ENCODE peak calls at places on chromosome 9, in ten cellular contexts. B, O, Q, E, L, K, C, I, H and U are unnamed samples.

GRCh38 chr9:86098793-86099694 is at the start of gene GOLM1:
- DNase-seq in O (peak; percentile 49), K (peak; percentile 73), Q (peak; percentile 46), E (peak; percentile 16), L (peak; percentile 47), I (peak; percentile 77), H (peak; percentile 23), B (peak; percentile 63), C (peak; percentile 77), U (peak; percentile 88)

GRCh38 chr9:121440265-121440664 is 59.4 kb downstream of the GGTA1 start:
- DNase-seq in I (peak; percentile 44), H (peak; percentile 27), L (no peak), Q (no peak), B (peak; percentile 48), E (no peak), C (no peak), K (no peak), O (no peak), U (no peak)

GRCh38 chr9:15967068-15967467 is 414.2 kb downstream of the CCDC171 start:
- DNase-seq in K (no peak), C (no peak), L (no peak), E (no peak), Q (no peak), B (no peak), H (no peak), O (no peak), I (peak; percentile 14), U (no peak)

GRCh38 chr9:127057970-127058644 is 64.3 kb downstream of the ANGPTL2 start:
- DNase-seq in B (no peak), I (no peak), L (no peak), O (no peak), C (no peak), K (no peak), H (no peak), E (no peak), Q (peak; percentile 33), U (no peak)

GRCh38 chr9:120876842-120877240 is at the start of gene PHF19:
- DNase-seq in K (no peak), O (peak; percentile 39), I (peak; percentile 58), Q (peak; percentile 36), E (peak; percentile 33), L (peak; percentile 29), H (no peak), C (peak; percentile 62), B (peak; percentile 44), U (no peak)

GRCh38 chr9:124399323-124399962 is 15.8 kb downstream of the PSMB7 start:
- DNase-seq in Q (peak; percentile 46), I (no peak), L (no peak), C (no peak), H (peak; percentile 46), E (peak; percentile 33), K (no peak), B (peak; percentile 44), O (peak; percentile 60), U (no peak)

GRCh38 chr9:82890865-82891264 is 172.1 kb downstream of the RASEF start:
- DNase-seq in H (no peak), L (no peak), I (no peak), O (no peak), B (no peak), Q (no peak), K (no peak), E (no peak), C (no peak), U (no peak)

GRCh38 chr9:83706703-83707517 is 848 bp downstream of the UBQLN1 start:
- DNase-seq in E (peak; percentile 38), H (no peak), C (peak; percentile 70), Q (peak; percentile 30), I (peak; percentile 80), L (peak; percentile 73), K (peak; percentile 71), B (peak; percentile 24), O (peak; percentile 34), U (peak; percentile 58)

GRCh38 chr9:121206516-121207370 is 5.1 kb upstream of the RAB14 start:
- DNase-seq in C (no peak), K (no peak), B (peak; percentile 44), H (peak; percentile 21), I (peak; percentile 86), Q (no peak), E (no peak), O (peak; percentile 62), L (no peak), U (no peak)

GRCh38 chr9:35728041-35728971 is 3.7 kb downstream of the TLN1 start:
- DNase-seq in O (peak; percentile 87), C (peak; percentile 77), E (peak; percentile 85), Q (peak; percentile 79), L (peak; percentile 60), H (peak; percentile 90), B (peak; percentile 96), K (peak; percentile 97), I (no peak), U (peak; percentile 56)

GRCh38 chr9:36968574-36969215 is 65.4 kb downstream of the PAX5 start:
- DNase-seq in H (no peak), K (no peak), Q (no peak), O (no peak), E (no peak), I (no peak), L (no peak), B (no peak), C (no peak), U (no peak)

GRCh38 chr9:23841304-23841703 is 15.3 kb upstream of the ELAVL2 start:
- DNase-seq in Q (no peak), O (no peak), K (no peak), C (no peak), I (no peak), E (no peak), H (no peak), L (no peak), B (no peak), U (no peak)

GRCh38 chr9:106482733-106483132 is 380.2 kb upstream of the ZNF462 start:
- DNase-seq in C (peak; percentile 56), I (no peak), B (peak; percentile 12), E (no peak), H (no peak), O (peak; percentile 20), Q (no peak), L (no peak), K (no peak), U (no peak)

GRCh38 chr9:108443278-108443633 is 412.5 kb downstream of the ACTL7B start:
- DNase-seq in B (no peak), I (no peak), O (no peak), L (no peak), K (no peak), E (no peak), C (no peak), H (no peak), Q (no peak), U (no peak)

GRCh38 chr9:94076557-94076956 is 7.7 kb upstream of the PTPDC1 start:
- DNase-seq in Q (no peak), L (no peak), E (no peak), B (no peak), O (no peak), I (no peak), K (no peak), C (no peak), H (no peak), U (no peak)

GRCh38 chr9:123778232-123778902 is 151.6 kb downstream of the DENND1A start:
- DNase-seq in E (no peak), C (no peak), O (no peak), B (no peak), Q (no peak), K (no peak), I (no peak), H (no peak), L (no peak), U (no peak)

GRCh38 chr9:28741459-28741858 is 1168.2 kb upstream of the C9orf72 start:
- DNase-seq in Q (no peak), B (no peak), K (no peak), L (no peak), O (no peak), E (no peak), I (no peak), C (no peak), H (no peak), U (no peak)

GRCh38 chr9:107983762-107984161 is 494.2 kb upstream of the KLF4 start:
- DNase-seq in H (no peak), C (no peak), B (no peak), I (no peak), K (no peak), L (no peak), E (no peak), Q (no peak), O (no peak), U (no peak)

GRCh38 chr9:11144750-11145149 is 531.9 kb upstream of the PTPRD start:
- DNase-seq in K (no peak), B (no peak), I (no peak), C (no peak), E (no peak), L (no peak), H (no peak), O (no peak), Q (no peak), U (no peak)

GRCh38 chr9:15513335-15513734 is 2.6 kb upstream of the PSIP1 start:
- DNase-seq in E (no peak), K (no peak), Q (no peak), H (peak; percentile 12), B (peak; percentile 35), O (no peak), I (peak; percentile 33), C (no peak), L (no peak), U (no peak)

GRCh38 chr9:117860849-117861248 is 156.6 kb downstream of the TLR4 start:
- DNase-seq in Q (no peak), L (no peak), B (no peak), O (no peak), E (no peak), H (no peak), C (no peak), I (no peak), K (no peak), U (no peak)

GRCh38 chr9:92986175-92987110 is 39.1 kb downstream of the FGD3 start:
- DNase-seq in Q (no peak), H (no peak), L (no peak), O (no peak), B (peak; percentile 9), E (no peak), I (peak; percentile 39), K (no peak), C (no peak), U (no peak)
- TF ChIP-seq CTCF in Q (peak; percentile 47), H (peak; percentile 76), L (peak; percentile 81), O (peak; percentile 45), B (peak; percentile 50), E (no peak), I (peak; percentile 53), K (peak; percentile 21), C (peak; percentile 66), U (peak; percentile 27)

GRCh38 chr9:100819980-100820379 is 208.5 kb upstream of the PLPPR1 start:
- DNase-seq in L (no peak), I (no peak), C (no peak), B (no peak), Q (no peak), H (no peak), O (no peak), E (no peak), K (no peak), U (no peak)
- TF ChIP-seq CTCF in L (no peak), I (no peak), C (no peak), B (no peak), Q (no peak), H (no peak), O (no peak), E (no peak), K (no peak), U (no peak)

GRCh38 chr9:96219615-96220257 is 82.2 kb downstream of the HSD17B3 start:
- DNase-seq in B (peak; percentile 26), L (peak; percentile 51), O (no peak), C (no peak), I (peak; percentile 39), K (peak; percentile 63), E (peak; percentile 31), Q (peak; percentile 39), H (no peak), U (peak; percentile 35)
- TF ChIP-seq CTCF in B (peak; percentile 44), L (peak; percentile 78), O (peak; percentile 68), C (peak; percentile 68), I (peak; percentile 64), K (peak; percentile 47), E (peak; percentile 77), Q (peak; percentile 74), H (peak; percentile 75), U (peak; percentile 54)

GRCh38 chr9:88874391-88874790 is 116.9 kb upstream of the S1PR3 start:
- DNase-seq in I (no peak), Q (no peak), O (peak; percentile 17), C (no peak), B (peak; percentile 6), K (no peak), E (no peak), H (no peak), L (no peak), U (no peak)
- TF ChIP-seq CTCF in I (no peak), Q (peak; percentile 54), O (peak; percentile 29), C (peak; percentile 13), B (peak; percentile 10), K (no peak), E (no peak), H (peak; percentile 54), L (no peak), U (no peak)